ENCODE peak calls at places on chromosomes 1 and 21, in four cellular contexts. Q is nucleus accumbens, L is kidney tubule cell, C is IMR-90. Y is an unnamed sample.

GRCh38 chr1:116489231-116489697 is 81.6 kb downstream of the CD58 start:
- DNase-seq in L (peak), Q (no peak), C (peak), Y (peak)

GRCh38 chr1:63929106-63929478 is 155.3 kb downstream of the ROR1 start:
- DNase-seq in Q (no peak), C (no peak), L (no peak), Y (no peak)

GRCh38 chr1:69569281-69569970 is 1.7 kb downstream of the LRRC7 start:
- DNase-seq in L (no peak), C (no peak), Q (no peak), Y (peak)

GRCh38 chr1:53127546-53127945 is 14.9 kb downstream of the SLC1A7 start:
- DNase-seq in Q (no peak), L (peak), C (peak), Y (no peak)

GRCh38 chr1:207202480-207202879 is 98.4 kb downstream of the C4BPA start:
- DNase-seq in C (no peak), L (no peak), Q (no peak), Y (no peak)

GRCh38 chr1:36157115-36157903 is 1.3 kb downstream of the MAP7D1 start:
- DNase-seq in C (no peak), L (no peak), Q (no peak), Y (no peak)

GRCh38 chr1:236164273-236164672 is 21.9 kb downstream of the GPR137B start:
- DNase-seq in Q (no peak), L (peak), C (no peak), Y (no peak)

GRCh38 chr21:35578350-35578782 is 482.0 kb downstream of the SETD4 start:
- DNase-seq in C (peak), Q (no peak), L (peak), Y (no peak)

GRCh38 chr1:116377564-116378529 is 4.8 kb downstream of the ATP1A1 start:
- DNase-seq in C (peak), Q (no peak), L (peak), Y (peak)

GRCh38 chr1:204190212-204191211 is 5.8 kb downstream of the KISS1 start:
- DNase-seq in L (peak), Q (no peak), C (peak), Y (no peak)

GRCh38 chr1:51316764-51317120 is 13.6 kb downstream of the TTC39A start:
- DNase-seq in C (no peak), L (peak), Q (no peak), Y (no peak)

Y was measured in globus pallidus.